ENCODE peak calls at places on chromosomes 16 and 17, in four cellular contexts. One of them, this sample, is unnamed.

GRCh38 chr17:4908301-4908700 is 5.4 kb upstream of the CHRNE start:
- DNase-seq in body of pancreas: no peak
- DNase-seq in A549: no peak
- DNase-seq in fibroblast of lung: no peak
- DNase-seq in this sample: no peak

GRCh38 chr17:55777471-55777971 is 26.7 kb downstream of the PCTP start:
- DNase-seq in body of pancreas: no peak
- DNase-seq in A549: no peak
- DNase-seq in fibroblast of lung: no peak
- DNase-seq in this sample: no peak

GRCh38 chr17:40827746-40828453 is 5.5 kb upstream of the KRT10 start:
- DNase-seq in body of pancreas: no peak
- DNase-seq in A549: no peak
- DNase-seq in fibroblast of lung: peak; percentile 16
- DNase-seq in this sample: peak; percentile 36

GRCh38 chr17:1298616-1299015 is 19.2 kb downstream of the TRARG1 start:
- DNase-seq in body of pancreas: no peak
- DNase-seq in A549: no peak
- DNase-seq in fibroblast of lung: no peak
- DNase-seq in this sample: no peak

GRCh38 chr16:53281280-53281679 is 153.0 kb upstream of the RBL2 start:
- DNase-seq in body of pancreas: no peak
- DNase-seq in A549: no peak
- DNase-seq in fibroblast of lung: peak; percentile 12
- DNase-seq in this sample: no peak

GRCh38 chr16:66299349-66299748 is 67.1 kb upstream of the CDH5 start:
- DNase-seq in body of pancreas: no peak
- DNase-seq in A549: no peak
- DNase-seq in fibroblast of lung: no peak
- DNase-seq in this sample: no peak

GRCh38 chr16:35210681-35211433 is 1751.4 kb downstream of the TP53TG3F start:
- DNase-seq in body of pancreas: no peak
- DNase-seq in A549: no peak
- DNase-seq in fibroblast of lung: no peak
- DNase-seq in this sample: no peak

GRCh38 chr16:71501562-71501961 is 12.4 kb upstream of the ZNF19 start:
- DNase-seq in body of pancreas: no peak
- DNase-seq in A549: no peak
- DNase-seq in fibroblast of lung: no peak
- DNase-seq in this sample: no peak

GRCh38 chr17:50807014-50807413 is 28.4 kb upstream of the WFIKKN2 start:
- DNase-seq in body of pancreas: no peak
- DNase-seq in A549: no peak
- DNase-seq in fibroblast of lung: no peak
- DNase-seq in this sample: no peak

GRCh38 chr16:84458606-84459516 is 45.6 kb downstream of the MEAK7 start:
- DNase-seq in body of pancreas: no peak
- DNase-seq in A549: no peak
- DNase-seq in fibroblast of lung: no peak
- DNase-seq in this sample: no peak

GRCh38 chr17:17417718-17418151 is 59.1 kb upstream of the MED9 start:
- DNase-seq in body of pancreas: no peak
- DNase-seq in A549: no peak
- DNase-seq in fibroblast of lung: no peak
- DNase-seq in this sample: no peak

GRCh38 chr17:43330876-43331639 is 67.7 kb upstream of the ARL4D start:
- DNase-seq in body of pancreas: no peak
- DNase-seq in A549: no peak
- DNase-seq in fibroblast of lung: no peak
- DNase-seq in this sample: no peak

GRCh38 chr17:62126292-62126691 is 61.2 kb upstream of the MED13 start:
- DNase-seq in body of pancreas: no peak
- DNase-seq in A549: no peak
- DNase-seq in fibroblast of lung: no peak
- DNase-seq in this sample: no peak

GRCh38 chr16:80253741-80254140 is 287.1 kb upstream of the DYNLRB2 start:
- DNase-seq in body of pancreas: no peak
- DNase-seq in A549: no peak
- DNase-seq in fibroblast of lung: no peak
- DNase-seq in this sample: no peak

GRCh38 chr17:31787857-31788570 is 71.0 kb downstream of the COPRS start:
- DNase-seq in body of pancreas: no peak
- DNase-seq in A549: no peak
- DNase-seq in fibroblast of lung: peak; percentile 87
- DNase-seq in this sample: peak; percentile 63

GRCh38 chr17:300881-301280 is 51.7 kb downstream of the RPH3AL start:
- DNase-seq in body of pancreas: no peak
- DNase-seq in A549: no peak
- DNase-seq in fibroblast of lung: no peak
- DNase-seq in this sample: no peak

GRCh38 chr17:79991924-79992656 is 43.6 kb downstream of the TBC1D16 start:
- DNase-seq in body of pancreas: peak; percentile 33
- DNase-seq in A549: peak; percentile 62
- DNase-seq in fibroblast of lung: peak; percentile 59
- DNase-seq in this sample: no peak

GRCh38 chr17:65850486-65850885 is 289.0 kb upstream of the AXIN2 start:
- DNase-seq in body of pancreas: no peak
- DNase-seq in A549: no peak
- DNase-seq in fibroblast of lung: peak; percentile 12
- DNase-seq in this sample: peak; percentile 9

GRCh38 chr16:8588703-8589292 is 1.5 kb downstream of the TMEM114 start:
- DNase-seq in body of pancreas: no peak
- DNase-seq in A549: no peak
- DNase-seq in fibroblast of lung: no peak
- DNase-seq in this sample: no peak

GRCh38 chr16:22186517-22186916 is 19.6 kb upstream of the EEF2K start:
- DNase-seq in body of pancreas: no peak
- DNase-seq in A549: no peak
- DNase-seq in fibroblast of lung: no peak
- DNase-seq in this sample: no peak

GRCh38 chr16:82653550-82654511 is 27.1 kb downstream of the CDH13 start:
- DNase-seq in body of pancreas: no peak
- DNase-seq in A549: peak; percentile 44
- DNase-seq in fibroblast of lung: peak; percentile 86
- DNase-seq in this sample: peak; percentile 93

GRCh38 chr17:47803751-47804150 is 17.8 kb downstream of the OSBPL7 start:
- DNase-seq in body of pancreas: no peak
- DNase-seq in A549: no peak
- DNase-seq in fibroblast of lung: no peak
- DNase-seq in this sample: no peak

GRCh38 chr16:86959182-86959651 is 358.0 kb downstream of the C16orf95 start:
- DNase-seq in body of pancreas: no peak
- DNase-seq in A549: no peak
- DNase-seq in fibroblast of lung: no peak
- DNase-seq in this sample: no peak

GRCh38 chr16:72537684-72538083 is 365.7 kb upstream of the PMFBP1 start:
- DNase-seq in body of pancreas: no peak
- DNase-seq in A549: no peak
- DNase-seq in fibroblast of lung: peak; percentile 46
- DNase-seq in this sample: peak; percentile 40

GRCh38 chr16:27109666-27110523 is 43.2 kb downstream of the C16orf82 start:
- DNase-seq in body of pancreas: peak; percentile 58
- DNase-seq in A549: peak; percentile 44
- DNase-seq in fibroblast of lung: peak; percentile 75
- DNase-seq in this sample: peak; percentile 37

GRCh38 chr17:45227101-45227591 is 5.5 kb downstream of the FMNL1 start:
- DNase-seq in body of pancreas: no peak
- DNase-seq in A549: no peak
- DNase-seq in fibroblast of lung: peak; percentile 28
- DNase-seq in this sample: no peak

GRCh38 chr17:57902117-57902799 is 52.4 kb upstream of the MRPS23 start:
- DNase-seq in body of pancreas: no peak
- DNase-seq in A549: no peak
- DNase-seq in fibroblast of lung: no peak
- DNase-seq in this sample: no peak

GRCh38 chr16:3149630-3150345 is 15.0 kb downstream of the ZNF213 start:
- DNase-seq in body of pancreas: peak; percentile 68
- DNase-seq in A549: peak; percentile 78
- DNase-seq in fibroblast of lung: peak; percentile 61
- DNase-seq in this sample: peak; percentile 56

GRCh38 chr17:50681260-50682200 is 26.2 kb downstream of the ANKRD40 start:
- DNase-seq in body of pancreas: no peak
- DNase-seq in A549: peak; percentile 86
- DNase-seq in fibroblast of lung: peak; percentile 80
- DNase-seq in this sample: peak; percentile 74

DNA sequence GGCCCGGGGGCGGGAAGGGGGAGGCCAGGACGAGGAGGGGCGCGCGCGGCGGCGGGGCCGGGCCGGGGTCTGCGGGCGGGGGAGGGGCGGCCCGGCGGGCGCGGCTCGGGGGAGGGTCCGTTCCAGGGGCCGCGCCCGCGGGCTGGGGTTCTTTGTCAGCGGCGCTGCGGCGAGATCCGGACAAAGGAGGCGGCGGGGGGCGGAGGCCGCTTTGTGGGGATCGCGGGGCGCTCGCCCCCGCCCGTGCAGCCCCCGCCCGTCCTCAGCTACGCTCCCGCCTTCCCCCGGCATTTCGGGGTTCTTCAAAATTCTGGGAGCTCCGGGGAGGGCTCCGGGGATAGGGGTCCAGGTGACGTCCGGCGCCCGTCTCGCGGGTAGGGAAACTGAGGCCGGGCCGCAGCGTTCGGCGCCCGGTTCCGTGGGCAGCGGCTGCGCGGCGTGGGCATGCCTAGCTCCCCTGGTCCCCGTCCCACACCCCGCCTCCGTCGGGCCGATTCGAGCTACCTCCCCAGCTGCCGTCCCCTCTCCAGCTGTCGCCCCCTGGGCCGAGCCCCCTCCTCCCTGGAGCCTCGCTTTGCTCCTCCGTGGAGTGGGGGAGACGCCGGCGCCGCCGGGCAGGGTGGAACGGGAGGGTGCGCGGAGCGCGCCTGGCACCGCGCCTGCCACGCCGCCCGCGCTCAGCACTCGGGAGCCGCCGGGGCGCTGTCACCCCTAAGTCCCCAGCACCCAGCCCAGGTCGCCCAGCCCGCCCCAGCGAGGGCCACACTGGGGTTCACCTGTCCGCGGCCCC is 530 bp downstream of the SNN start:
- DNase-seq in body of pancreas: no peak
- DNase-seq in A549: no peak
- DNase-seq in fibroblast of lung: no peak
- DNase-seq in this sample: no peak
- H3K27ac ChIP-seq in body of pancreas: peak overlapping the region; percentile 27
- H3K27ac ChIP-seq in A549: peak overlapping the region; percentile 92
- H3K27ac ChIP-seq in fibroblast of lung: peak overlapping the region; percentile 36
- H3K27ac ChIP-seq in this sample: no peak overlapping the region

GRCh38 chr17:81924557-81925532 is 2.7 kb downstream of the MAFG start:
- DNase-seq in body of pancreas: no peak
- DNase-seq in A549: no peak
- DNase-seq in fibroblast of lung: no peak
- DNase-seq in this sample: no peak
- H3K4me3 ChIP-seq in body of pancreas: no peak overlapping the region
- H3K4me3 ChIP-seq in A549: peak overlapping the region; percentile 57
- H3K4me3 ChIP-seq in fibroblast of lung: no peak overlapping the region
- H3K4me3 ChIP-seq in this sample: no peak overlapping the region

GRCh38 chr16:14110728-14111251 is 39.7 kb downstream of the MRTFB start:
- DNase-seq in body of pancreas: no peak
- DNase-seq in A549: no peak
- DNase-seq in fibroblast of lung: no peak
- DNase-seq in this sample: no peak

GRCh38 chr16:14106961-14107360 is 35.8 kb downstream of the MRTFB start:
- DNase-seq in body of pancreas: no peak
- DNase-seq in A549: no peak
- DNase-seq in fibroblast of lung: no peak
- DNase-seq in this sample: no peak

GRCh38 chr16:14109782-14110727 is 38.9 kb downstream of the MRTFB start:
- DNase-seq in body of pancreas: peak; percentile 34
- DNase-seq in A549: no peak
- DNase-seq in fibroblast of lung: no peak
- DNase-seq in this sample: no peak

GRCh38 chr16:14111713-14112538 is 40.8 kb downstream of the MRTFB start:
- DNase-seq in body of pancreas: peak; percentile 31
- DNase-seq in A549: no peak
- DNase-seq in fibroblast of lung: no peak
- DNase-seq in this sample: no peak

DNA sequence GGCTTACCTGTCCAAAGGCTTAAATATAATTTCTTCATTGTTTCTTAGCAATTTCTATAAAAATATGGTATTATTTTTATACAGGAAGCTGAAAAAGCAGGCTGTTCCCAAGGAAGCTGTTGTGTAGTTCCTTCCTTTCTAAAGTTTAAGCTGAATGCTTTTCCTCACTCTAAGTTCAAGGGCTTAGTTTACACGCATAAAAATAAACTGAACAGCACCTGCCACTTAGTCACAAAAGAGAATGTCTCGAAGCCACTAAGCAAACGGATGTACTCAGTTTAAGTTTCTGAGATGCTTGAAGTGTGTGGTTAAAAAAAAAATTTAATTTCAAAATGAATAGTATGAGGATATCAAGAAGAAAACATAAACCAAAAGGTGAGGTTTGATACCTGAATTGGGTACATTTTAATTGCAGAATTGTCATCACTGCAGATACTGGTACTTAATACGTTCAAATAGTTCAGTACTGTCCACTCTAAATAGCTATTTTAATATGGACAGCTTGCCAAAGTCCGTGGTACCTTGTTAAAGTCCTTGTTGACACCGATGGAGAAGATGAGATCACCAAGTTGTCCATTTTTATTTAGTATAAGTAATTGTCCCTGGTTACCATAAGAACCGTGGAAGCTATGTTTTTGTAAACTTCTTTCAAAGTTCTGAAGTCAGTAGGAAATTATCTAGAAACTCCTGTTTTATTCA is 38.1 kb downstream of the MRTFB start:
- DNase-seq in body of pancreas: no peak
- DNase-seq in A549: no peak
- DNase-seq in fibroblast of lung: no peak
- DNase-seq in this sample: no peak
- H3K27ac ChIP-seq in body of pancreas: peak overlapping the region; percentile 13
- H3K27ac ChIP-seq in A549: no peak overlapping the region
- H3K27ac ChIP-seq in fibroblast of lung: no peak overlapping the region
- H3K27ac ChIP-seq in this sample: no peak overlapping the region

GRCh38 chr16:11621920-11622651 is 35.4 kb upstream of the LITAF start:
- DNase-seq in body of pancreas: no peak
- DNase-seq in A549: no peak
- DNase-seq in fibroblast of lung: peak; percentile 69
- DNase-seq in this sample: no peak

GRCh38 chr16:11620243-11621003 is 33.7 kb upstream of the LITAF start:
- DNase-seq in body of pancreas: no peak
- DNase-seq in A549: no peak
- DNase-seq in fibroblast of lung: no peak
- DNase-seq in this sample: no peak

GRCh38 chr16:11619327-11619851 is 32.7 kb upstream of the LITAF start:
- DNase-seq in body of pancreas: no peak
- DNase-seq in A549: no peak
- DNase-seq in fibroblast of lung: no peak
- DNase-seq in this sample: no peak

GRCh38 chr16:11624205-11624604 is 37.5 kb upstream of the LITAF start:
- DNase-seq in body of pancreas: no peak
- DNase-seq in A549: no peak
- DNase-seq in fibroblast of lung: no peak
- DNase-seq in this sample: no peak

DNA sequence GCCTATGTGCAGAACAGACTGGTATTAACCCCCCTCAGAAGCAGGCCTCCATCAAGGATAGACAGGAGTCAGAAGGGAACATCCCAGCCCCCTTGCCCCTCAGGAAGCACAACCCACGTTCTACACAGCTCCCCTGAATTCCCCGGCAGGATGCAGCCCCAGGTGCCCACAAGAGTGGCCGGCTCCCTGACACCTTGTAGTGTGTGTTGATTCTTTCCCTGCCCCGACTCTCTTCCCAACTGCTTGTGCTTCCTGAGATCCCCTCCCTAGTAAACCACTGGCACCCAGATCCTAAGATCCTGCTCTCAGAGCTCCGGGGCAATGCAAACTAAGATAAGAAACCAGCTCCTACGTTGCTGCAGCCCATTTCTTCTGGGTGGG is 34.8 kb upstream of the LITAF start:
- DNase-seq in body of pancreas: no peak
- DNase-seq in A549: no peak
- DNase-seq in fibroblast of lung: no peak
- DNase-seq in this sample: no peak
- H3K4me3 ChIP-seq in body of pancreas: no peak overlapping the region
- H3K4me3 ChIP-seq in A549: no peak overlapping the region
- H3K4me3 ChIP-seq in fibroblast of lung: no peak overlapping the region
- H3K4me3 ChIP-seq in this sample: no peak overlapping the region